ENCODE peak calls at places on chromosomes 5 and 9, in ten cellular contexts. J is effector memory CD4-positive, alpha-beta T cell; Q is AG04450; L is coronary artery; R is pancreas; K is tibial artery; V is dorsolateral prefrontal cortex; Z is CD4-positive, CD25-positive, alpha-beta regulatory T cell; C is RWPE2; I is heart right ventricle. O is an unnamed sample.
A peak's percentile ranks its signal among the peaks of the same experiment; 100 is the strongest.

GRCh38 chr5:142115937-142116614 is 7.5 kb downstream of the NDFIP1 start:
- DNase-seq in V (no peak), L (no peak), C (no peak), Z (no peak), I (no peak), J (no peak), R (no peak), K (no peak), Q (no peak), O (no peak)

GRCh38 chr5:107633171-107633901 is 37.4 kb downstream of the EFNA5 start:
- DNase-seq in C (no peak), I (no peak), K (no peak), J (no peak), L (no peak), Q (no peak), Z (no peak), V (no peak), R (no peak), O (no peak)

GRCh38 chr5:37703841-37704241 is 136.0 kb downstream of the GDNF start:
- DNase-seq in K (no peak), Z (no peak), I (no peak), J (no peak), C (no peak), Q (no peak), R (no peak), V (no peak), L (no peak), O (no peak)

GRCh38 chr9:4292781-4293180 is 7.1 kb downstream of the GLIS3 start:
- DNase-seq in L (no peak), Q (no peak), R (no peak), K (no peak), Z (no peak), J (no peak), V (no peak), I (no peak), C (no peak), O (no peak)

GRCh38 chr9:136939431-136939995 is 5.0 kb downstream of the FBXW5 start:
- DNase-seq in V (no peak), I (no peak), Z (no peak), L (no peak), K (no peak), Q (no peak), R (peak; percentile 76), J (no peak), C (no peak), O (peak; percentile 47)

GRCh38 chr5:111077678-111078077 is 6.2 kb downstream of the TSLP start:
- DNase-seq in I (no peak), Q (no peak), R (no peak), L (no peak), C (no peak), Z (no peak), V (no peak), J (no peak), K (no peak), O (no peak)

GRCh38 chr5:68049053-68049713 is 166.4 kb upstream of the PIK3R1 start:
- DNase-seq in L (no peak), V (no peak), R (no peak), I (no peak), J (no peak), Z (no peak), Q (no peak), K (no peak), C (no peak), O (no peak)

GRCh38 chr9:111917201-111917600 is 20.6 kb downstream of the UGCG start:
- DNase-seq in I (no peak), Z (no peak), K (no peak), Q (no peak), R (no peak), J (no peak), C (no peak), L (no peak), V (no peak), O (no peak)

GRCh38 chr9:22452415-22453010 is 5.9 kb downstream of the DMRTA1 start:
- DNase-seq in Z (peak; percentile 25), V (peak; percentile 41), J (no peak), Q (no peak), I (no peak), C (no peak), L (no peak), K (no peak), R (no peak), O (peak; percentile 74)

GRCh38 chr9:33942471-33943083 is 106.1 kb downstream of the UBAP2 start:
- DNase-seq in C (no peak), R (no peak), J (no peak), Q (peak; percentile 72), Z (no peak), I (no peak), V (no peak), K (no peak), L (no peak), O (no peak)

GRCh38 chr9:74772126-74772525 is 115.6 kb downstream of the TRPM6 start:
- DNase-seq in Q (no peak), I (no peak), L (no peak), C (no peak), R (no peak), V (no peak), J (no peak), Z (no peak), K (no peak), O (no peak)

GRCh38 chr5:178058321-178059012 is 54.9 kb upstream of the N4BP3 start:
- DNase-seq in C (peak; percentile 25), J (no peak), R (peak; percentile 91), Q (no peak), I (no peak), L (no peak), V (no peak), K (no peak), Z (no peak), O (no peak)

DNA sequence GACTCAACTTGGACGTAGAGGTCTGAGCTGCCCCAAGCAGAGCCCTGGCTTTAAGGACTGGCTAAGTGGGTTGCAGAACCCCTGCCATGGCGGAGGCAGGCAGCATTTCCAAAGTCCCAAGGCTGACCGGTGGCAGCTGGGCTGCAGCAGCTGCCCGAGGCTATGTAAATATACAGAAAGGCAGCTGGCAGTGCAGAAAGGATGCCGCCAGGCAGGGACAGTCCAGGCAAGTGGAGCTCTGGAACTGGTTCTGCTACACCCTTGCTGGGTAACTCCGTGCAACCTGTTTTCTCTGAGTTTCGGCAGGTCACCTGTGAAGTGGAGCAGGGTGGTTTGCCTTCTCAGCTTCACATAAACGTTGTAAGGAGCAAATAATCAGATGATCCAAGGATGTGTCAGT is 46.0 kb downstream of the SHB start:
- DNase-seq in V (peak; percentile 72), K (no peak), Q (no peak), Z (no peak), R (peak; percentile 86), J (no peak), I (no peak), C (no peak), L (no peak), O (no peak)
- H3K27ac ChIP-seq in V (peak overlapping the region; percentile 84), K (no peak overlapping the region), Q (peak overlapping the region; percentile 21), Z (no peak overlapping the region), R (peak overlapping the region; percentile 66), J (no peak overlapping the region), I (peak overlapping the region; percentile 41), C (peak overlapping the region; percentile 98), L (no peak overlapping the region), O (no peak overlapping the region)

DNA sequence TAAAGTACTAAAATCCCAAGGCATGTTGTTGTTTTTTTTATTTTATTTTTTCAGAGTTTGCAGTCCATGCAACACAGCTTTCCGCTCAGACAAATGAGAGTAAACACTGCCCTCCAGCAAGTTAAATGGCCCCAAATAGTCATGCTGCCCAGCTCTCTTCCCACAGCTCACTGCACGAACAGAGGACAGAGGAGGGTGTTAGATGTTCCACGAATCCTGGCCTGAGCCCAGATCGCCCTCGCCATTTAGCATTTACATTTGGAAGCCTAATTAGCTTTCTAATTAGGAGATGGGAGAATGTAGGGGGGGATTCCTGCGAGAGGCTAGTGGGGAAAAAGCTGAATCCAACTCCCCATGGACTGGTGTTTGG is 1.9 kb downstream of the NIM1K start:
- DNase-seq in Z (no peak), J (no peak), C (no peak), I (no peak), R (no peak), L (no peak), Q (no peak), K (no peak), V (no peak), O (peak; percentile 58)
- H3K4me3 ChIP-seq in Z (peak overlapping the region; percentile 63), J (no peak overlapping the region), C (peak overlapping the region; percentile 19), I (no peak overlapping the region), R (peak overlapping the region; percentile 66), L (peak overlapping the region; percentile 70), Q (peak overlapping the region; percentile 67), K (peak overlapping the region; percentile 70), V (peak overlapping the region; percentile 85), O (peak overlapping the region; percentile 16)

GRCh38 chr5:154783774-154784460 is 28.7 kb downstream of the LARP1 start:
- DNase-seq in K (no peak), I (peak; percentile 24), C (no peak), L (no peak), Q (no peak), J (no peak), Z (no peak), V (no peak), R (no peak), O (peak; percentile 75)
- H3K27ac ChIP-seq in K (no peak overlapping the region), I (peak overlapping the region; percentile 79), C (no peak overlapping the region), L (peak overlapping the region; percentile 20), Q (no peak overlapping the region), J (no peak overlapping the region), Z (no peak overlapping the region), V (no peak overlapping the region), R (peak overlapping the region; percentile 15), O (peak overlapping the region; percentile 7)

GRCh38 chr5:102922839-102923477 is 167.9 kb downstream of the PAM start:
- DNase-seq in L (no peak), J (no peak), V (no peak), R (no peak), C (no peak), Q (no peak), K (no peak), Z (no peak), I (no peak), O (no peak)

GRCh38 chr5:102921341-102922047 is 166.4 kb downstream of the PAM start:
- DNase-seq in V (no peak), C (no peak), J (no peak), K (no peak), Z (no peak), Q (no peak), R (no peak), I (no peak), L (no peak), O (no peak)

GRCh38 chr5:102922111-102922510 is 167.0 kb downstream of the PAM start:
- DNase-seq in K (no peak), Q (no peak), L (no peak), R (no peak), C (no peak), V (no peak), I (no peak), J (no peak), Z (no peak), O (no peak)

GRCh38 chr5:102927007-102927406 is 171.9 kb downstream of the PAM start:
- DNase-seq in Z (no peak), L (no peak), Q (no peak), I (no peak), C (no peak), J (no peak), R (no peak), V (no peak), K (no peak), O (no peak)

DNA sequence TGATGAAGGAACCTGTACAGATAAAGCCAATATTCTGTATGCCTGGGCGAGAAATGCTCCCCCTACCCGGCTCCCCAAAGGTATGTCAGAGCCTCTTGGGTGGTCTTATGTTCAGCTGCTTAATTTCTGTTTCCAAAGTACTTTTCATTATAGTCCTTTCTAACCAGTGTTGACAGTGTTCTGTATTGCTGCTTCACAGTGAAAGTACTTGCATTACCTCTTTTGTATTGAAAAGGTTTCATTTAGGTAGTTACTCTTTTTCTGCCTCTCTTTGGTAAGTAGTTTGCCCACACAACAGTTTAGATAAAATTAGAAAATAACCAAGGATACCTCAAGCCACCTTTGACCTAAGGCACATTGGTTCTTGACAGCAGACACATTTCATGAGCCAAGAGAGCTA is 169.9 kb downstream of the PAM start:
- DNase-seq in J (no peak), C (no peak), K (no peak), L (no peak), I (no peak), R (no peak), V (no peak), Q (no peak), Z (no peak), O (no peak)
- H3K4me3 ChIP-seq in J (no peak overlapping the region), C (no peak overlapping the region), K (no peak overlapping the region), L (no peak overlapping the region), I (no peak overlapping the region), R (no peak overlapping the region), V (no peak overlapping the region), Q (no peak overlapping the region), Z (no peak overlapping the region), O (no peak overlapping the region)